ENCODE peak calls at places on chromosomes 12 and 14, in seven cellular contexts. N, Y, H, Z, L, Q and P are unnamed samples. For H3K4me1, the result is how much of the 10 kb centered on the place peaks cover.

GRCh38 chr14:38135096-38135495 is 72.6 kb upstream of the SSTR1 start:
- DNase-seq in Q (no peak), Z (no peak), N (no peak), L (no peak), Y (no peak), H (no peak), P (no peak)

GRCh38 chr12:56193025-56193578 is 3.8 kb upstream of the SMARCC2 start:
- DNase-seq in H (peak), Y (no peak), Z (peak), Q (peak), N (peak), L (peak), P (peak)

GRCh38 chr12:63151898-63152700 is 1.1 kb upstream of the AVPR1A start:
- DNase-seq in Q (no peak), L (peak), N (peak), H (peak), Y (no peak), Z (peak), P (no peak)

GRCh38 chr12:32906407-32907165 is 10.0 kb upstream of the PKP2 start:
- DNase-seq in Y (no peak), H (no peak), L (no peak), Z (no peak), Q (no peak), N (no peak), P (no peak)

GRCh38 chr14:75515631-75515999 is 6.7 kb upstream of the BATF start:
- DNase-seq in L (no peak), H (no peak), Y (no peak), Q (no peak), Z (no peak), N (no peak), P (no peak)

GRCh38 chr14:28609228-28609828 is 157.3 kb upstream of the FOXG1 start:
- DNase-seq in H (peak), Q (no peak), Z (peak), Y (no peak), N (peak), L (peak), P (peak)

GRCh38 chr12:122449317-122449716 is 26.8 kb upstream of the CLIP1 start:
- DNase-seq in H (peak), L (peak), N (no peak), Y (no peak), Q (no peak), Z (peak), P (no peak)

GRCh38 chr12:53631721-53632120 is 5.5 kb upstream of the ATF7 start:
- DNase-seq in H (no peak), Z (no peak), N (no peak), Y (no peak), Q (no peak), L (no peak), P (no peak)

GRCh38 chr14:88195676-88196075 is 127.4 kb downstream of the KCNK10 start:
- DNase-seq in N (peak), H (peak), Y (no peak), L (no peak), Q (no peak), Z (no peak), P (no peak)

GRCh38 chr12:4379410-4379809 is at the start of gene FGF23:
- DNase-seq in L (no peak), Z (peak), Y (no peak), Q (no peak), N (peak), H (peak), P (no peak)

GRCh38 chr12:3304436-3305135 is 186.4 kb upstream of the PRMT8 start:
- DNase-seq in L (peak), Z (peak), Q (no peak), Y (no peak), H (peak), N (no peak), P (no peak)

GRCh38 chr14:94936901-94937321 is 167.0 kb upstream of the GSC start:
- DNase-seq in L (no peak), Q (no peak), Y (no peak), N (no peak), Z (no peak), H (no peak), P (no peak)

GRCh38 chr12:14256139-14256538 is 109.3 kb upstream of the ATF7IP start:
- DNase-seq in Z (peak), N (no peak), H (peak), Y (no peak), L (no peak), Q (no peak), P (no peak)

DNA sequence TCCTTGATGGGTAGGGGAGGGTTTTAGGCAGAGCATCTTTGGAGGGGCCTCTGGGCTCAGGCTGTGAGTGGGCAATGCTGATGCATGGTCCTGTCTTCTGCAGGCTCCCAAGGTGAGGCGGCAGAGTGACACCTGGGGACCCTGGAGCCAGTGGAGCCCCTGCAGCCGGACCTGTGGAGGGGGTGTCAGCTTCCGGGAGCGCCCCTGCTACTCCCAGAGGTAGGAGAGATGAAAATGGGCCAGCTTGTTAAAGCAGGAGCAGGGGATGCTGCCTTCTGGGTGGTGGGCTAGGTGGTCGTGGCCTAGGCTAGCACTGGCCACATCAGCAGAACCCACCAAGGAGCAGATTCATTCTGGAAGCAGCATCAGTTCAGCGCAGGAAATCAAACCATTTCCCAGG is 7.2 kb downstream of the PAPLN start:
- DNase-seq in Z (no peak), Q (no peak), H (no peak), L (no peak), N (no peak), Y (no peak), P (no peak)
- H3K4me1 ChIP-seq in Z (under half), Q (under half), H (under half), L (under half), N (under half), Y (under half), P (under half)

GRCh38 chr14:73140924-73141323 is 4.6 kb downstream of the PSEN1 start:
- DNase-seq in Y (no peak), L (no peak), Z (no peak), N (no peak), Q (no peak), H (no peak), P (no peak)

GRCh38 chr14:73136387-73137221 is at the start of gene PSEN1:
- DNase-seq in Z (peak), L (peak), N (peak), Y (peak), Q (peak), H (peak), P (peak)

GRCh38 chr14:73143617-73144016 is 7.3 kb downstream of the PSEN1 start:
- DNase-seq in Z (no peak), L (no peak), Y (no peak), N (no peak), H (no peak), Q (no peak), P (no peak)

GRCh38 chr14:73143003-73143402 is 6.7 kb downstream of the PSEN1 start:
- DNase-seq in H (no peak), Q (no peak), L (no peak), N (no peak), Z (no peak), Y (no peak), P (no peak)

DNA sequence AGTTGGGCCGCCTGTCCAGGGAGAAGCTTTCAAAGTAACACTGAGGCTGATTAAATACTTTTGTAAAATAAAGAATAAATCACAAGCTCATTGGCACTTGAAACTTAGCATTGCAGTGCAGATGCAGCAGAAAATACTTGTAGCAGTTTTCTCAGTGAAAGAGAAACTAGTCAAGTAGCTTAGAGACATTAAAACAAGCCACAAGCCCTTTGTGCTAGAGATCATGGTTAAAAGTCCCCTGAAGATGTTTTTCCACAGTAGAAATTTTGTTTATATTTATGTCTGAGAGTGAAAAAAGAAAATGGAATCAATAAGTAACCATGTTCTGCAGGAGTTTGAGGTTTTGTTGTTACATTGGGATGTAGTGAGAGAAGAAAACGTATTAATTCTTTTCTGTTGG is 5.9 kb downstream of the PSEN1 start:
- DNase-seq in L (no peak), N (no peak), Q (no peak), H (no peak), Y (no peak), Z (no peak), P (no peak)
- H3K4me3 ChIP-seq in L (no peak), N (no peak), Q (no peak), H (no peak), Y (no peak), Z (no peak), P (no peak)

GRCh38 chr14:85414142-85414541 is 115.8 kb upstream of the FLRT2 start:
- DNase-seq in Y (no peak), N (no peak), Q (no peak), H (no peak), Z (no peak), L (no peak), P (no peak)

GRCh38 chr14:85412756-85413155 is 117.2 kb upstream of the FLRT2 start:
- DNase-seq in L (no peak), Z (no peak), Y (no peak), H (no peak), N (no peak), Q (no peak), P (no peak)

GRCh38 chr14:85417396-85417795 is 112.5 kb upstream of the FLRT2 start:
- DNase-seq in Q (no peak), N (no peak), H (peak), Y (no peak), Z (no peak), L (no peak), P (no peak)

GRCh38 chr14:85416771-85417170 is 113.2 kb upstream of the FLRT2 start:
- DNase-seq in L (peak), H (peak), N (no peak), Q (no peak), Z (peak), Y (no peak), P (no peak)

DNA sequence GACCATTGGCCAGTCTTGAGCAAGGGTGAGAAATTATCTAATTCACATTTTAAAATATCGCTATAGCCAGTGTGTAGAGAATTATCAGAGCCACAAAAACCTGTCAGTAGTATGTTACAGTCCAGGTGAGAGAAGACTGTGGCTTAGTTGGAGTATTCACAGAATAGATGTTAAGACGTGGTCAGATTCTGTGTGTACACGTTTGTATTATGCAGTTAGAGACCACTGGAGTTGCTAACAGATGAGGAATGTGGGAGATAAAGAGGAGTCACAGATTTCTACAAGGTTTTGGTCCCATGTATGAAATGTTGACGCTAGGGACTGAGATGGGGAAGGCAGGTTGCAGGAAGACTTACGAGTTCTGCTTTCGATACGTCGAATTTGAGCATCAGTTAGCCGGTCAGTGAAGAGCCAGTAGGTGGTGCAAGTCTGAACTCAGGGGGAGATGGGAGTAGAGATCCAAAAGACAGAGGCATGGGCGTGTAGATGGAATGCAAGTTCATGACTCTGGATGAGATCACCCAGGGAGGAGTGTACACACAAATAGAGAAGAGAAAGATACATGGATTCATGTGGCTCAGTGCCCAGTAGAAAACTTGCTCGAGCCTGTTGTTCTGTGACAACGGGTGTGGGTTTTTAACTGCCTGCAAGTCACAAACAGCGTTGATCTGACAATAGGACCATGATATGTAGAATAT is 114.8 kb upstream of the FLRT2 start:
- DNase-seq in Y (no peak), Q (peak), Z (peak), N (peak), H (peak), L (peak), P (peak)
- TF ChIP-seq CTCF in Y (no peak), Q (peak), Z (peak), N (peak), H (peak), L (peak), P (no peak)

GRCh38 chr12:106976668-106977067 is 10.3 kb downstream of the MTERF2 start:
- DNase-seq in H (peak), Z (peak), Y (no peak), Q (no peak), L (no peak), N (no peak), P (no peak)

GRCh38 chr12:106978035-106978800 is 8.7 kb downstream of the MTERF2 start:
- DNase-seq in H (peak), Y (no peak), Q (peak), N (no peak), L (no peak), Z (no peak), P (peak)

GRCh38 chr12:106975098-106975497 is 11.8 kb downstream of the MTERF2 start:
- DNase-seq in Q (no peak), H (no peak), Y (no peak), Z (no peak), N (no peak), L (no peak), P (no peak)

GRCh38 chr12:106974525-106974924 is 12.4 kb downstream of the MTERF2 start:
- DNase-seq in Y (no peak), N (no peak), Z (no peak), Q (no peak), H (no peak), L (no peak), P (no peak)

GRCh38 chr12:106976013-106976658 is 10.8 kb downstream of the MTERF2 start:
- DNase-seq in Q (no peak), Y (no peak), H (peak), Z (peak), L (no peak), N (no peak), P (no peak)
- H3K4me1 ChIP-seq in Q (under half), Y (under half), H (under half), Z (under half), L (under half), N (under half), P (under half)

GRCh38 chr12:48004941-48005749 is 869 bp upstream of the COL2A1 start:
- DNase-seq in L (no peak), N (peak), Y (no peak), Q (no peak), Z (no peak), H (no peak), P (no peak)

GRCh38 chr12:48005750-48006021 is 1.4 kb upstream of the COL2A1 start:
- DNase-seq in H (no peak), N (no peak), Z (no peak), Y (no peak), Q (no peak), L (no peak), P (no peak)

GRCh38 chr12:48003226-48004038 is 844 bp downstream of the COL2A1 start:
- DNase-seq in H (no peak), Q (no peak), L (peak), N (peak), Z (no peak), Y (no peak), P (no peak)

GRCh38 chr12:48002773-48003218 is 1.5 kb downstream of the COL2A1 start:
- DNase-seq in L (no peak), Y (no peak), Z (peak), N (peak), Q (no peak), H (peak), P (no peak)

DNA sequence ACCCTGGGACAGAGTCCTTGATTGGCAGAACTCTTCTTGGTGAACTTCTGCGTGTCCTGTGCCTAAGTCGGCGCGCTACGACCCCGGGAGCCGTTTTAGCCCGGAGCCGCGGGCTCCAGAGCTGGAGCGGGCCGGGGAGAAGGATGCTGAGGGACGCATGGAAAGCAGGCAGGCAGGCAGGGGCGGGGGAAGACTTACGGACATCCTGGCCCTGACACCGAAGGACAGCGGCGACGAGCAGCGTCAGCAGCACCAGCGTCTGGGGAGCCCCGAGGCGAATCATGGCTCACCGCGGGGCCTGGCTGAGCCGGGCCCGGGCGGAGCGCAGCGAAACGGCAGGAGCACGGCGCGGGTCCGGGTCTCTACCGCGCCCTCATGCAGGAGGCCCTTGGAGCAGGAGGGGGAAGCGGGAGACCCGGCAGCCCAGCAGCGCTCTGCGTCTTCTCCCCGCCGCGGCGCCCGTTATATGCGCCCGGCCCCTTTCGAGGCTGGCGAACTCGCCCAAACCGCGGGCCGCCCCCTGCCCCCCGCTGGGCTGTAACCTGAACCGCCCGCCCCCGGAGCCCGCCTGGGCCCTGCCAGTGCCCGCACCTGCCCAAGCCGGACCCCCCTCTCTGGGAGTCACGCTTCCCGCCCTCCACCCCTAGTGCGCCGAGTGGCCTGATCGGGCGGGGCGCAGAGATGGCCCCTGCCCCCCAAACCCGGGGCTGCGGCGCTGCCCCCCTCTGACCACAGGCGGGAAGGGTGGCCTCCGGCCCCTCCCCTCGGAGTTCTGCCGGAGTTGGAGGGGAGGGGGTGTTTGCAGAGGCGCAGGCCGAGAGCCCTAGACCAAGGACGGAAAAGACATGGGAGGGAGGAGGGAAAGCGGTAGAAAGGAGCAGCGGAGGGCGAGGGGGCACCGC is at the start of gene COL2A1:
- DNase-seq in Q (no peak), N (peak), Z (peak), Y (no peak), L (peak), H (no peak), P (no peak)
- H3K4me3 ChIP-seq in Q (peak), N (peak), Z (peak), Y (peak), L (peak), H (no peak), P (peak)

GRCh38 chr14:34111933-34112332 is 161.1 kb upstream of the EGLN3 start:
- DNase-seq in Y (no peak), H (no peak), Z (no peak), N (peak), Q (no peak), L (peak), P (no peak)
- TF ChIP-seq CTCF in Y (no peak), H (no peak), Z (no peak), N (peak), Q (no peak), L (no peak), P (no peak)

GRCh38 chr12:6235499-6235898 is 35.3 kb downstream of the CD9 start:
- DNase-seq in Y (no peak), Z (no peak), H (no peak), Q (no peak), N (no peak), L (no peak), P (peak)

GRCh38 chr12:6234906-6235305 is 34.7 kb downstream of the CD9 start:
- DNase-seq in L (no peak), Q (no peak), Y (no peak), Z (no peak), H (no peak), N (no peak), P (no peak)

GRCh38 chr12:6235906-6236640 is 35.9 kb downstream of the CD9 start:
- DNase-seq in L (no peak), Q (no peak), Y (no peak), Z (no peak), N (peak), H (no peak), P (no peak)

GRCh38 chr12:6237830-6238229 is 37.6 kb downstream of the CD9 start:
- DNase-seq in Q (no peak), L (no peak), N (no peak), Z (no peak), H (no peak), Y (no peak), P (no peak)

GRCh38 chr12:6236641-6236940 is 36.4 kb downstream of the CD9 start:
- DNase-seq in N (no peak), L (no peak), Z (no peak), Y (no peak), H (no peak), Q (no peak), P (no peak)
- H3K4me1 ChIP-seq in N (under half), L (under half), Z (under half), Y (under half), H (under half), Q (under half), P (under half)

GRCh38 chr12:11797993-11798720 is 148.7 kb downstream of the ETV6 start:
- DNase-seq in N (no peak), H (peak), Y (no peak), Q (no peak), Z (no peak), L (no peak), P (no peak)
- H3K4me3 ChIP-seq in N (peak), H (no peak), Y (no peak), Q (no peak), Z (no peak), L (no peak), P (no peak)

DNA sequence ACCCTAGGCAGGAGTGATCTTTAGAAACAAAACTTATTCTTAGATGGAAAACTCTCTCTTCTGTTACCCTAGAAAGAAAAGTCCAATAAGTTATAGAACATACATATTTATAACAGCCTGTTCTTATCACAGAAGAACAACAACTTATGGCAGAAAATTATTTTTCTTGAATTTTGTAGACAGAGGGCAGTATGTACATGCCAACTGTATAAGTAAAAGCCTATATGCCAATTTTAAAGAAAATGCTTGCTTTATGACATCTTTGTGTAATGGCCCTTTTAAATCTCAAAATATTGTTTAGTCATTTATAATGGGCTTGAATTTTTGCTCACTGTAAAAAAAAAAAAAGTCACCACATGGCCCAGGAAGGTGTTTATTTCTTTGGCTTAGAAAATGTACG is 38.2 kb upstream of the GRIP1 start:
- DNase-seq in Y (no peak), H (no peak), Z (no peak), L (no peak), N (no peak), Q (no peak), P (no peak)
- TF ChIP-seq CTCF in Y (no peak), H (no peak), Z (no peak), L (no peak), N (no peak), Q (no peak), P (no peak)